ENCODE peak calls at places on chromosomes 3 and 15, in ten cellular contexts. X, E, R, B, C, L, K, Z, Y and G are unnamed samples.

GRCh38 chr15:39088186-39088585 is 492.7 kb upstream of the THBS1 start:
- DNase-seq in Y (no peak), C (no peak), Z (no peak), E (no peak), X (no peak), K (no peak), B (no peak), L (no peak), R (no peak), G (no peak)

GRCh38 chr3:99999541-99999940 is 114.8 kb downstream of the FILIP1L start:
- DNase-seq in K (no peak), Z (no peak), C (no peak), Y (no peak), L (no peak), R (no peak), X (no peak), B (no peak), E (no peak), G (no peak)

GRCh38 chr15:42375941-42376340 is 16.6 kb downstream of the CAPN3 start:
- DNase-seq in E (no peak), R (no peak), K (no peak), B (no peak), L (no peak), Z (no peak), Y (no peak), C (no peak), X (no peak), G (no peak)

GRCh38 chr15:22839046-22839705 is 710 bp downstream of the NIPA2 start:
- DNase-seq in X (no peak), C (no peak), R (no peak), Y (no peak), Z (no peak), L (no peak), K (no peak), B (no peak), E (no peak), G (no peak)

GRCh38 chr15:65377105-65377975 is 462 bp downstream of the IGDCC3 start:
- DNase-seq in Z (no peak), E (no peak), B (no peak), K (no peak), X (no peak), R (no peak), C (no peak), Y (no peak), L (no peak), G (no peak)

GRCh38 chr3:5090197-5090596 is 31.9 kb upstream of the ARL8B start:
- DNase-seq in C (no peak), R (no peak), Y (no peak), K (no peak), X (no peak), Z (no peak), B (no peak), E (no peak), L (no peak), G (no peak)

GRCh38 chr3:64306745-64307144 is 81.5 kb upstream of the PRICKLE2 start:
- DNase-seq in C (no peak), Z (no peak), E (no peak), X (no peak), B (no peak), L (no peak), K (no peak), R (no peak), Y (no peak), G (no peak)

GRCh38 chr3:32371466-32372212 is 20.0 kb upstream of the CMTM7 start:
- DNase-seq in E (no peak), Y (no peak), L (no peak), C (no peak), Z (no peak), B (no peak), X (no peak), K (no peak), R (no peak), G (no peak)

GRCh38 chr15:92471263-92471662 is 77.6 kb downstream of the ST8SIA2 start:
- DNase-seq in C (no peak), K (no peak), B (no peak), Z (no peak), L (no peak), R (no peak), X (no peak), E (no peak), Y (no peak), G (no peak)

GRCh38 chr15:25226360-25226759 is 212.5 kb downstream of the UBE3A start:
- DNase-seq in R (no peak), Y (no peak), B (no peak), Z (no peak), L (peak; percentile 62), K (no peak), X (no peak), C (no peak), E (no peak), G (no peak)

GRCh38 chr3:65438096-65438495 is 600.6 kb downstream of the MAGI1 start:
- DNase-seq in K (no peak), Y (no peak), B (no peak), X (no peak), E (no peak), Z (no peak), R (no peak), C (no peak), L (no peak), G (no peak)

GRCh38 chr3:113590983-113591382 is 58.6 kb downstream of the SIDT1 start:
- DNase-seq in L (no peak), C (no peak), Y (no peak), X (no peak), B (no peak), K (no peak), E (no peak), R (no peak), Z (no peak), G (no peak)

GRCh38 chr3:156233875-156234274 is 113.5 kb downstream of the KCNAB1 start:
- DNase-seq in C (no peak), E (no peak), R (no peak), B (no peak), Y (no peak), Z (no peak), L (no peak), K (no peak), X (no peak), G (no peak)

GRCh38 chr3:188133219-188133618 is 20.7 kb upstream of the LPP start:
- DNase-seq in K (no peak), Y (peak; percentile 53), C (no peak), R (no peak), E (no peak), L (no peak), B (no peak), Z (no peak), X (no peak), G (peak; percentile 92)

GRCh38 chr15:31081568-31082250 is 19.8 kb downstream of the TRPM1 start:
- DNase-seq in X (no peak), B (no peak), Z (no peak), L (no peak), R (no peak), C (peak; percentile 26), E (no peak), Y (peak; percentile 73), K (no peak), G (no peak)

GRCh38 chr3:66454464-66454859 is 46.4 kb downstream of the LRIG1 start:
- DNase-seq in C (no peak), Y (no peak), R (no peak), E (no peak), L (no peak), Z (no peak), B (no peak), K (no peak), X (no peak), G (no peak)

GRCh38 chr15:60407406-60407805 is 9.6 kb upstream of the ANXA2 start:
- DNase-seq in K (no peak), R (no peak), C (no peak), B (no peak), E (no peak), X (no peak), Y (peak; percentile 89), L (no peak), Z (no peak), G (no peak)

GRCh38 chr3:196159952-196160804 is 51.0 kb downstream of the ZDHHC19 start:
- DNase-seq in X (no peak), R (no peak), Z (peak; percentile 68), B (no peak), L (no peak), E (no peak), K (peak; percentile 73), C (peak; percentile 66), Y (peak; percentile 87), G (peak; percentile 57)
- H3K27ac ChIP-seq in X (no peak overlapping the region), R (no peak overlapping the region), Z (no peak overlapping the region), B (peak overlapping the region; percentile 30), L (peak overlapping the region; percentile 76), E (no peak overlapping the region), K (peak overlapping the region; percentile 84), C (peak overlapping the region; percentile 5), Y (peak overlapping the region; percentile 38), G (no peak overlapping the region)

GRCh38 chr3:37115451-37115850 is 58.9 kb downstream of the LRRFIP2 start:
- DNase-seq in C (no peak), Z (no peak), X (no peak), K (no peak), E (no peak), Y (peak; percentile 12), L (no peak), R (no peak), B (no peak), G (peak; percentile 7)
- TF ChIP-seq CTCF in C (no peak), Z (no peak), X (no peak), K (no peak), E (no peak), Y (no peak), L (no peak), R (no peak), B (no peak), G (no peak)

DNA sequence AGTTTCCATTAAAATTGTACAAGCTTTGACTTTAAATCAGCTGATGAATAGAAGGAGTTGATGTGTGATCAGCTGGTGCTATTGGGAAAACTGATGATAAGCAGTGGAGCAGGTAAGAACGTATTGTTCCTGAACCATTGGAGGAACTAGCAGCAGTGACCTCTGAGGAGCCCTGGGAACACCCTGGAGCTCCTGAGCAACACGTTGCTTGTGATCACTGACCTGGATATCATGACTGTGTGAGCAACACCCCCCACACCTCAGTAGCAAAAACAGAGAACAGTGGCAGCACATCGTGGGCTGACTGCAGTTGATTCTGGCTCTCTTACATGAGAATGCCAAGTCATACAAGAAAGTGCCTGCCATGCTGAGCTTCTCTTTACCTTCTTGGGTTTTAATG is 72.9 kb downstream of the BLM start:
- DNase-seq in X (no peak), L (no peak), Z (no peak), E (no peak), C (no peak), Y (no peak), K (no peak), B (no peak), R (no peak), G (no peak)
- H3K27ac ChIP-seq in X (no peak overlapping the region), L (no peak overlapping the region), Z (no peak overlapping the region), E (no peak overlapping the region), C (no peak overlapping the region), Y (no peak overlapping the region), K (no peak overlapping the region), B (no peak overlapping the region), R (no peak overlapping the region), G (no peak overlapping the region)

GRCh38 chr3:189365609-189366564 is 194.1 kb downstream of the TPRG1 start:
- DNase-seq in Z (no peak), E (no peak), B (no peak), K (no peak), Y (no peak), X (no peak), L (no peak), C (no peak), R (no peak), G (no peak)
- TF ChIP-seq CTCF in Z (peak; percentile 38), E (no peak), B (no peak), K (no peak), Y (no peak), X (no peak), L (no peak), C (no peak), R (no peak), G (no peak)

GRCh38 chr15:90033448-90033847 is 32.3 kb downstream of the ZNF710 start:
- DNase-seq in K (no peak), Y (no peak), X (no peak), E (no peak), R (peak; percentile 45), Z (peak; percentile 21), L (no peak), B (no peak), C (no peak), G (no peak)
- H3K27ac ChIP-seq in K (peak overlapping the region; percentile 98), Y (no peak overlapping the region), X (no peak overlapping the region), E (no peak overlapping the region), R (peak overlapping the region; percentile 42), Z (no peak overlapping the region), L (peak overlapping the region; percentile 95), B (peak overlapping the region; percentile 40), C (peak overlapping the region; percentile 81), G (no peak overlapping the region)